ENCODE peak calls at places on chromosomes 1 and 21, in six cellular contexts. Z is esophagus squamous epithelium, S is tibial artery, M is left ventricle myocardium inferior, P is A549, X is foreskin fibroblast. H is an unnamed sample.

GRCh38 chr1:160797861-160798273 is 1.9 kb downstream of the LY9 start:
- DNase-seq in X (no peak), Z (no peak), S (no peak), P (no peak), M (no peak), H (no peak)

GRCh38 chr1:1220197-1220596 is 6.2 kb upstream of the TNFRSF4 start:
- DNase-seq in M (no peak), X (no peak), S (no peak), P (no peak), Z (no peak), H (no peak)

GRCh38 chr1:207031632-207032258 is 811 bp downstream of the C1orf116 start:
- DNase-seq in S (no peak), X (no peak), M (no peak), Z (no peak), P (no peak), H (no peak)

GRCh38 chr1:24905979-24906720 is 23.9 kb downstream of the RUNX3 start:
- DNase-seq in Z (no peak), S (peak; percentile 15), M (no peak), X (no peak), P (no peak), H (no peak)

GRCh38 chr1:227947678-227948492 is at the start of gene WNT9A:
- DNase-seq in S (no peak), P (peak; percentile 47), X (peak; percentile 77), M (peak; percentile 58), Z (no peak), H (no peak)

GRCh38 chr1:168321945-168322344 is 41.3 kb downstream of the TBX19 start:
- DNase-seq in M (no peak), S (no peak), X (peak; percentile 68), Z (no peak), P (no peak), H (no peak)

GRCh38 chr1:59738591-59739015 is 76.1 kb upstream of the HOOK1 start:
- DNase-seq in Z (no peak), X (peak; percentile 86), M (no peak), P (no peak), S (no peak), H (peak; percentile 71)

GRCh38 chr1:203116048-203116810 is 11.3 kb upstream of the ADORA1 start:
- DNase-seq in Z (no peak), X (no peak), P (no peak), M (no peak), S (no peak), H (no peak)

GRCh38 chr1:103208844-103209243 is 100.5 kb upstream of the COL11A1 start:
- DNase-seq in S (no peak), P (no peak), Z (no peak), M (no peak), X (no peak), H (no peak)

GRCh38 chr1:41495171-41495948 is 10.9 kb upstream of the EDN2 start:
- DNase-seq in P (no peak), M (peak; percentile 28), S (no peak), Z (no peak), X (no peak), H (no peak)

GRCh38 chr21:34844033-34844923 is 175.5 kb downstream of the CLIC6 start:
- DNase-seq in Z (no peak), M (peak; percentile 48), S (peak; percentile 86), X (peak; percentile 66), P (no peak), H (no peak)

GRCh38 chr1:119735217-119735616 is 23.5 kb downstream of the PHGDH start:
- DNase-seq in X (no peak), M (no peak), P (no peak), S (peak; percentile 40), Z (no peak), H (no peak)

GRCh38 chr1:214970016-214970415 is 112.5 kb upstream of the KCNK2 start:
- DNase-seq in Z (no peak), P (no peak), M (no peak), S (no peak), X (no peak), H (no peak)

GRCh38 chr1:229310833-229311232 is 32.0 kb downstream of the CCSAP start:
- DNase-seq in Z (no peak), M (no peak), X (no peak), S (no peak), P (no peak), H (no peak)

GRCh38 chr1:18396247-18396646 is 84.5 kb upstream of the KLHDC7A start:
- DNase-seq in X (no peak), M (no peak), S (no peak), P (no peak), Z (no peak), H (no peak)

GRCh38 chr1:170670751-170671628 is 7.1 kb downstream of the PRRX1 start:
- DNase-seq in M (peak; percentile 48), Z (no peak), X (peak; percentile 2), S (peak; percentile 75), P (no peak), H (no peak)

GRCh38 chr1:63534406-63534805 is 11.1 kb downstream of the EFCAB7 start:
- DNase-seq in Z (no peak), P (no peak), S (no peak), X (no peak), M (no peak), H (no peak)

GRCh38 chr21:28953247-28953646 is 39.4 kb downstream of the LTN1 start:
- DNase-seq in S (no peak), P (no peak), M (no peak), X (no peak), Z (no peak), H (no peak)

GRCh38 chr1:63674238-63674864 is 81.1 kb downstream of the PGM1 start:
- DNase-seq in S (peak; percentile 72), X (peak; percentile 93), M (peak; percentile 67), Z (no peak), P (peak; percentile 80), H (peak; percentile 70)

GRCh38 chr1:153608742-153609584 is 4.0 kb downstream of the S100A16 start:
- DNase-seq in M (peak; percentile 70), X (peak; percentile 99), P (peak; percentile 98), Z (no peak), S (peak; percentile 74), H (peak; percentile 58)

GRCh38 chr21:33673473-33673872 is 31.2 kb downstream of the ITSN1 start:
- DNase-seq in S (no peak), M (no peak), Z (no peak), X (no peak), P (no peak), H (no peak)

GRCh38 chr1:243505986-243506689 is 250.3 kb downstream of the SDCCAG8 start:
- DNase-seq in P (no peak), S (no peak), Z (no peak), M (no peak), X (no peak), H (no peak)

GRCh38 chr1:8702848-8703810 is 114.3 kb downstream of the RERE start:
- DNase-seq in Z (peak; percentile 57), P (peak; percentile 74), S (peak; percentile 84), X (peak; percentile 97), M (peak; percentile 93), H (peak; percentile 67)
- TF ChIP-seq CTCF in Z (peak; percentile 39), P (no peak), S (peak; percentile 32), X (no peak), M (peak; percentile 36), H (no peak)

GRCh38 chr1:112538883-112539282 is 30.1 kb downstream of the WNT2B start:
- DNase-seq in S (no peak), P (no peak), Z (no peak), X (no peak), M (no peak), H (no peak)
- TF ChIP-seq CTCF in S (no peak), P (no peak), Z (no peak), X (no peak), M (no peak), H (no peak)

DNA sequence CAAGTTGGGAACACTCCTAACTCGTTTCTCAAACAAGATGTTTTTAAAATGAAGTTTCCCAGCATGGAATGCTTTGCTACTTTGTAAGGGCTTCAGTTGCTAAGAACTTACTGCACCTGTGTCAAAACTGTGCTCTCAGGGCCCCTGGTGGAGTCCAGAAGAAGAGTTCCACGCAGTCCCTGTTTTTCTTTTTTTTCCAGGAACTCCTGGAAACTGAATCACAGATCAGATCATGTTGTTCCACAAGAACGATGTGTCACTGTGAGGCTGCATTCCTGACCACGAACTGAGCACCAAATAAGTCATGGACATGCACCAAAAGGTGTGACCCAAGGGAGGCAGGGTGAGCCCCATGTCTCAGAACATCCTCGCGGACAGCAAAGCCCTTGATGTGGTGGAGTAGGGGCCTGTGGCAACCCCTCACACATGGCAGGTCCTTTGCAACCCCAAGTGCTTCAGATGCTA is 257.2 kb downstream of the KCNJ6 start:
- DNase-seq in X (peak; percentile 89), S (peak; percentile 29), Z (no peak), M (no peak), P (peak; percentile 43), H (no peak)
- TF ChIP-seq CTCF in X (peak; percentile 41), S (peak; percentile 49), Z (peak; percentile 52), M (peak; percentile 24), P (no peak), H (peak; percentile 15)

DNA sequence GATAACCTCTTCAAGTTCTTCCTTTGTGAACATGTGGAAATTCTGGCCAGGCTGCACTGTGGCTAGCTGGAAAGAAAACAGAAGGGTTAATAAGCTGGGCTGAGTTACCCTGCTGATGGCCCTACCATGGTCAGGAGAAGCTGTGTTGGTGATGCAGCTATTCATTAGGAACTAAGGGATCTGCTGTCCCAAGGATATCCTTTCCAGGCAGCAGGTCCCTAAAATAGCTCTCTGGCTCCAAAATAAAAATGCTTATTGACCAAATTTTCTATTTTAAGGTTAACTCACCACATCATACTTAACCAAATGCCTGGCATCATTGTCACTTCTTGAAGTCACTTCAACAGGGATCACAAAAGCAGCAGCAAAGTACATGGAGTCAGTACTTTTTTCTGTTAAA is 4.3 kb upstream of the SORT1 start:
- DNase-seq in X (no peak), S (no peak), Z (no peak), P (no peak), M (no peak), H (no peak)
- TF ChIP-seq CTCF in X (no peak), S (no peak), Z (no peak), P (no peak), M (no peak), H (no peak)

GRCh38 chr1:38662141-38662540 is 197.4 kb downstream of the RRAGC start:
- DNase-seq in S (no peak), Z (no peak), M (no peak), P (no peak), X (no peak), H (no peak)

GRCh38 chr1:38656741-38657140 is 202.8 kb downstream of the RRAGC start:
- DNase-seq in S (no peak), P (no peak), X (no peak), Z (no peak), M (no peak), H (no peak)

GRCh38 chr1:38657441-38657840 is 202.1 kb downstream of the RRAGC start:
- DNase-seq in X (no peak), S (no peak), P (no peak), Z (no peak), M (no peak), H (no peak)

GRCh38 chr1:38658883-38659282 is 200.7 kb downstream of the RRAGC start:
- DNase-seq in X (no peak), S (no peak), Z (no peak), P (no peak), M (no peak), H (no peak)

GRCh38 chr1:38657873-38658272 is 201.7 kb downstream of the RRAGC start:
- DNase-seq in X (no peak), Z (no peak), M (no peak), P (no peak), S (no peak), H (no peak)
- TF ChIP-seq CTCF in X (no peak), Z (no peak), M (no peak), P (no peak), S (no peak), H (no peak)

H was measured in AG09319.